ENCODE peak calls at places on chromosomes 16 and 17, in five cellular contexts. One of them, this sample, is unnamed.

GRCh38 chr17:32928527-32929287 is 754 bp downstream of the TMEM98 start:
- DNase-seq in CD8-positive, alpha-beta T cell: no peak
- DNase-seq in AG04450: no peak
- DNase-seq in MM.1S: no peak
- DNase-seq in vagina: no peak
- DNase-seq in this sample: no peak

GRCh38 chr17:38703742-38704644 is 1.1 kb upstream of the MLLT6 start:
- DNase-seq in CD8-positive, alpha-beta T cell: peak; percentile 55
- DNase-seq in vagina: no peak
- DNase-seq in MM.1S: peak; percentile 94
- DNase-seq in AG04450: no peak
- DNase-seq in this sample: no peak

GRCh38 chr16:72042157-72042660 is 12.1 kb upstream of the HP start:
- DNase-seq in MM.1S: no peak
- DNase-seq in AG04450: no peak
- DNase-seq in CD8-positive, alpha-beta T cell: no peak
- DNase-seq in vagina: no peak
- DNase-seq in this sample: no peak

GRCh38 chr16:78005881-78006280 is 16.5 kb upstream of the CLEC3A start:
- DNase-seq in MM.1S: no peak
- DNase-seq in AG04450: no peak
- DNase-seq in vagina: no peak
- DNase-seq in CD8-positive, alpha-beta T cell: no peak
- DNase-seq in this sample: no peak

GRCh38 chr16:65809627-65810026 is 556.9 kb upstream of the CDH5 start:
- DNase-seq in MM.1S: no peak
- DNase-seq in AG04450: no peak
- DNase-seq in CD8-positive, alpha-beta T cell: no peak
- DNase-seq in vagina: no peak
- DNase-seq in this sample: no peak

GRCh38 chr17:58913971-58914769 is 158.5 kb downstream of the PPM1E start:
- DNase-seq in MM.1S: no peak
- DNase-seq in vagina: no peak
- DNase-seq in AG04450: peak; percentile 7
- DNase-seq in CD8-positive, alpha-beta T cell: no peak
- DNase-seq in this sample: peak; percentile 9

GRCh38 chr16:83928341-83929055 is 24.5 kb upstream of the OSGIN1 start:
- DNase-seq in AG04450: peak; percentile 45
- DNase-seq in vagina: no peak
- DNase-seq in MM.1S: no peak
- DNase-seq in CD8-positive, alpha-beta T cell: no peak
- DNase-seq in this sample: peak; percentile 37

GRCh38 chr17:2232244-2232638 is 71.3 kb downstream of the SMG6 start:
- DNase-seq in vagina: no peak
- DNase-seq in AG04450: no peak
- DNase-seq in MM.1S: no peak
- DNase-seq in CD8-positive, alpha-beta T cell: no peak
- DNase-seq in this sample: no peak

GRCh38 chr16:86716649-86717048 is 138.3 kb downstream of the FOXL1 start:
- DNase-seq in CD8-positive, alpha-beta T cell: no peak
- DNase-seq in AG04450: no peak
- DNase-seq in vagina: no peak
- DNase-seq in MM.1S: no peak
- DNase-seq in this sample: no peak

GRCh38 chr16:83176802-83177201 is 550.0 kb downstream of the CDH13 start:
- DNase-seq in vagina: no peak
- DNase-seq in CD8-positive, alpha-beta T cell: no peak
- DNase-seq in MM.1S: no peak
- DNase-seq in AG04450: no peak
- DNase-seq in this sample: no peak

GRCh38 chr17:75897076-75898019 is 597 bp upstream of the TRIM65 start:
- DNase-seq in CD8-positive, alpha-beta T cell: no peak
- DNase-seq in MM.1S: no peak
- DNase-seq in vagina: no peak
- DNase-seq in AG04450: no peak
- DNase-seq in this sample: no peak

GRCh38 chr16:29310852-29311314 is 95.6 kb downstream of the NPIPB11 start:
- DNase-seq in MM.1S: no peak
- DNase-seq in vagina: no peak
- DNase-seq in AG04450: no peak
- DNase-seq in CD8-positive, alpha-beta T cell: no peak
- DNase-seq in this sample: no peak

GRCh38 chr16:8956265-8957060 is 7.2 kb downstream of the USP7 start:
- DNase-seq in vagina: no peak
- DNase-seq in CD8-positive, alpha-beta T cell: no peak
- DNase-seq in AG04450: no peak
- DNase-seq in MM.1S: no peak
- DNase-seq in this sample: no peak

GRCh38 chr16:49452568-49452967 is 79.0 kb downstream of the C16orf78 start:
- DNase-seq in vagina: no peak
- DNase-seq in CD8-positive, alpha-beta T cell: no peak
- DNase-seq in AG04450: no peak
- DNase-seq in MM.1S: no peak
- DNase-seq in this sample: no peak

GRCh38 chr16:31476305-31477219 is 4.6 kb downstream of the TGFB1I1 start:
- DNase-seq in MM.1S: peak; percentile 59
- DNase-seq in vagina: no peak
- DNase-seq in CD8-positive, alpha-beta T cell: peak; percentile 86
- DNase-seq in AG04450: no peak
- DNase-seq in this sample: no peak

GRCh38 chr17:77942111-77942988 is 16.2 kb upstream of the TNRC6C start:
- DNase-seq in MM.1S: no peak
- DNase-seq in vagina: no peak
- DNase-seq in CD8-positive, alpha-beta T cell: no peak
- DNase-seq in AG04450: no peak
- DNase-seq in this sample: no peak

GRCh38 chr17:58521680-58522079 is 7.2 kb upstream of the MTMR4 start:
- DNase-seq in MM.1S: no peak
- DNase-seq in CD8-positive, alpha-beta T cell: no peak
- DNase-seq in vagina: no peak
- DNase-seq in AG04450: no peak
- DNase-seq in this sample: no peak

GRCh38 chr17:54882371-54882770 is 18.3 kb upstream of the TOM1L1 start:
- DNase-seq in AG04450: no peak
- DNase-seq in MM.1S: no peak
- DNase-seq in vagina: no peak
- DNase-seq in CD8-positive, alpha-beta T cell: no peak
- DNase-seq in this sample: no peak

DNA sequence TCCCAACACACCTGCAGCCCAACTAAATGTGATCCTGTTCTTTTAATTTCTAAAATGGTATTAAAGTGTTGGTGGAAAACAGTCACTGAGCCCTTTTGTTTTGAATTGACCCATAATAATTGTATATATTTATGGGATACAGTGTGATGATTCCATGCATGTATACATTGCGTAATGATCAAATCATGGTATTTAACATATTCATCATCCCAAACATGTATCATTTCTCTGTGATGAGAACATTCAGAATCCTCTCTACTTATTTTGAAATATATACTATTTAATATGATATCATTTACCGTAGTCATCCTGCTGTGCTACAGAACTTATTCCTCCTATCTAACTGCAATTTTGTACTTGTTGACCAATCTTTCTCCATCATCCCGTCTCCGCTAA is 14.0 kb upstream of the MYH10 start:
- DNase-seq in CD8-positive, alpha-beta T cell: no peak
- DNase-seq in vagina: no peak
- DNase-seq in AG04450: no peak
- DNase-seq in MM.1S: no peak
- DNase-seq in this sample: no peak
- H3K4me3 ChIP-seq in CD8-positive, alpha-beta T cell: no peak overlapping the region
- H3K4me3 ChIP-seq in vagina: no peak overlapping the region
- H3K4me3 ChIP-seq in AG04450: no peak overlapping the region
- H3K4me3 ChIP-seq in MM.1S: no peak overlapping the region
- H3K4me3 ChIP-seq in this sample: no peak overlapping the region

GRCh38 chr16:3945751-3946603 is 65.5 kb upstream of the CREBBP start:
- DNase-seq in vagina: no peak
- DNase-seq in MM.1S: no peak
- DNase-seq in AG04450: peak; percentile 98
- DNase-seq in CD8-positive, alpha-beta T cell: no peak
- DNase-seq in this sample: peak; percentile 86
- H3K4me3 ChIP-seq in vagina: no peak overlapping the region
- H3K4me3 ChIP-seq in MM.1S: no peak overlapping the region
- H3K4me3 ChIP-seq in AG04450: no peak overlapping the region
- H3K4me3 ChIP-seq in CD8-positive, alpha-beta T cell: no peak overlapping the region
- H3K4me3 ChIP-seq in this sample: no peak overlapping the region

DNA sequence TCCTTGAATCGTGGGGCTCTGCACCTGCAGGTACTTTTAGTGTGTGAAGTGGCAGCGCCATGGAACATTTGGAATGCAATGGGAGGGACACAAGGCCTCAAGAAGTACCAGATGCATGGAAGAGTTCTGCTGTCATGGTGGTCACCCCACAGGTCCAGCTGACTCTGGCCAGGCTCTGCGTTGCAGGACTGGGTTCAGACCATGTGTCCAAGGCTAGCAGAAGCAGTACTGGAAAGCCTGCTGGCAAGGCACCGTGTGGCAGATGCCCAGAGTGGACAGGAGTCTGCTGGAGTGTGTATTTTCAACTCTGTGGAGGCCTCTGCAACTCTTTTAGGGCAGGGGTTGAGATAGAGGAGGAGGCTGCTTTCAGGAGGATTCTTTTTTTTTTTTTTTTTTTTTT is 2.1 kb downstream of the PIPOX start:
- DNase-seq in MM.1S: no peak
- DNase-seq in AG04450: no peak
- DNase-seq in vagina: no peak
- DNase-seq in CD8-positive, alpha-beta T cell: no peak
- DNase-seq in this sample: no peak
- H3K4me3 ChIP-seq in MM.1S: no peak overlapping the region
- H3K4me3 ChIP-seq in AG04450: no peak overlapping the region
- H3K4me3 ChIP-seq in vagina: no peak overlapping the region
- H3K4me3 ChIP-seq in CD8-positive, alpha-beta T cell: no peak overlapping the region
- H3K4me3 ChIP-seq in this sample: no peak overlapping the region

DNA sequence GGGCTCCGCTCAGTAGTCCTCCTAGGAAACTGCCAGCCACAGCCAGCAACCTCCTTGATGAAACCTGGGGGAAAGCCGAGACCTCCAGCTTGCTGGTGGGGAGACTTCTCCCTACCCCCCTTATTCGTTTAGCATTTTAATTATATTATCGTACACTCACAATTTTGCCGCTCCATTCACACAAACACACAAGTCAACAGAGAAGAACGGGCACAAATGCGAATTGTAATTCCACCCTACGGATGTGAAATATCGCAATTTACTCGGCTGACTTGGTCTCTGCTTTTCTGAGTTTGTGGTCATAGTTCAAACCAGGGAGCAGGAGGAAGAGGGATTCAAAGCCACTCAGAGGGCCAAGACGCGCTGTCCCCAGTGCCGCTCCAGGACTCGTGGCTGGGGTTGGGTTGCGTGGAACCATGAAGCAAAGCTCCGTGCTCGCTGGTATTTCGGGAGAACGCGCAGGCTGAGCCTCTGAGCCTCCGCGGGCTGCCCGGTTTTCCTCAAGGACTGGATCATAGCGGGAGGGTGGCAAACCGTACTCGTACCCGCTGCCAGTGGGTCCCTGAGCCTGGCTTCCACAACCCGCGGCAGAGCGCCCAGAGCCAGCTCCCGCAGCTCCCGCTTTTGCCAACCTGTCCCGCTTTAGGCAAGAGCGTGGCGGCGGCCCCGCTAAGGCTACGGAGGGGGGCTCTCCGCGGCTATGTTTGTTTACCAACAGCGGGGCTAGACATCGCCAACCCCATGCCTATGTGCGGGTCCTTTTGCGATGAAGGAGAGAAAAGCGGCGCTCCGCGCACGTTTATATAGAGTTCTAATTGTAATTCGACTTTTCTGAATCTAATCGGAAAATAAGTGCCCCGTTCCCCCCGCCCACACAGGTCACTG is 2.0 kb downstream of the LHX1 start:
- DNase-seq in AG04450: no peak
- DNase-seq in CD8-positive, alpha-beta T cell: no peak
- DNase-seq in MM.1S: no peak
- DNase-seq in vagina: no peak
- DNase-seq in this sample: no peak
- H3K4me3 ChIP-seq in AG04450: no peak overlapping the region
- H3K4me3 ChIP-seq in CD8-positive, alpha-beta T cell: no peak overlapping the region
- H3K4me3 ChIP-seq in MM.1S: no peak overlapping the region
- H3K4me3 ChIP-seq in vagina: no peak overlapping the region
- H3K4me3 ChIP-seq in this sample: peak overlapping the region; percentile 82

DNA sequence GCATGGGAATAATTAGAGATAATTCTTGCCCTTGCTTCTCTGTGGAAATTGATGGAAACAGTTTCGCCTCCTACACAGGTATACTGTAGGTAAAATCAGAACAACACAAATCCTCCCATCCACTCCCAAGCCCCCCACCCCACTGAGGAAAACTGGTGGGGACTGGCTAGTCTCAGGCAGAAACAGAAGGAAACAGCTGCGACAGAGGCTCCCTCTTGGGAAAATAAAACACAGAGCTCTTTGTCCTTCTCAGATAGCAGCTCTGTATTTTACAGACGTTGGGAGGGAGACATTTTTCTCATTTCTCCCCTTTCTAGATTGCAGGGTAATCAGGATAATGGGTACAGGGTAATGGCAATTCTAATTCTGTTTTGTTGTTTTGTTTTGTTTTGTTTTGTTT is 1.1 kb downstream of the SLFN13 start:
- DNase-seq in MM.1S: no peak
- DNase-seq in vagina: no peak
- DNase-seq in CD8-positive, alpha-beta T cell: no peak
- DNase-seq in AG04450: no peak
- DNase-seq in this sample: no peak
- H3K4me3 ChIP-seq in MM.1S: peak overlapping the region; percentile 93
- H3K4me3 ChIP-seq in vagina: peak overlapping the region; percentile 57
- H3K4me3 ChIP-seq in CD8-positive, alpha-beta T cell: no peak overlapping the region
- H3K4me3 ChIP-seq in AG04450: peak overlapping the region; percentile 21
- H3K4me3 ChIP-seq in this sample: peak overlapping the region; percentile 80

GRCh38 chr16:11562411-11562810 is 24.3 kb downstream of the LITAF start:
- DNase-seq in CD8-positive, alpha-beta T cell: no peak
- DNase-seq in MM.1S: no peak
- DNase-seq in AG04450: no peak
- DNase-seq in vagina: no peak
- DNase-seq in this sample: no peak
- H3K4me3 ChIP-seq in CD8-positive, alpha-beta T cell: no peak overlapping the region
- H3K4me3 ChIP-seq in MM.1S: no peak overlapping the region
- H3K4me3 ChIP-seq in AG04450: no peak overlapping the region
- H3K4me3 ChIP-seq in vagina: no peak overlapping the region
- H3K4me3 ChIP-seq in this sample: no peak overlapping the region